ENCODE peak calls at places on chromosomes 12 and 14, in six cellular contexts. Y, P, S, O, V and G are unnamed samples.

GRCh38 chr12:69383074-69383473 is 23.5 kb downstream of the YEATS4 start:
- DNase-seq in S (no peak), V (no peak), Y (no peak), P (no peak), O (no peak), G (no peak)

GRCh38 chr12:111455448-111456320 is 50.0 kb downstream of the SH2B3 start:
- DNase-seq in S (no peak), V (no peak), Y (peak), P (no peak), O (peak), G (no peak)

GRCh38 chr14:68318788-68319187 is 474.1 kb downstream of the ZFP36L1 start:
- DNase-seq in O (peak), S (no peak), Y (peak), P (no peak), V (no peak), G (no peak)

GRCh38 chr12:27006797-27007467 is 7.3 kb downstream of the TM7SF3 start:
- DNase-seq in Y (no peak), S (no peak), O (no peak), V (no peak), P (no peak), G (no peak)

GRCh38 chr12:52779914-52780313 is 2.8 kb upstream of the KRT76 start:
- DNase-seq in O (no peak), S (no peak), P (no peak), Y (no peak), V (no peak), G (no peak)

GRCh38 chr12:25469861-25470260 is 83.2 kb downstream of the LMNTD1 start:
- DNase-seq in O (no peak), S (no peak), Y (peak), P (no peak), V (no peak), G (no peak)

GRCh38 chr12:132154941-132155770 is 10.9 kb downstream of the NOC4L start:
- DNase-seq in O (no peak), S (peak), Y (no peak), V (no peak), P (peak), G (no peak)

GRCh38 chr12:115166698-115167315 is 482.8 kb upstream of the TBX3 start:
- DNase-seq in S (no peak), P (peak), Y (peak), O (peak), V (no peak), G (peak)

GRCh38 chr12:121893901-121894540 is 5.4 kb downstream of the PSMD9 start:
- DNase-seq in S (no peak), Y (peak), V (no peak), O (peak), P (no peak), G (peak)